ENCODE peak calls at places on chromosomes 1 and 21, in four cellular contexts. M, F, V and S are unnamed samples.

GRCh38 chr21:27407296-27407695 is 440.4 kb upstream of the ADAMTS5 start:
- DNase-seq in F (no peak), M (no peak), V (no peak), S (no peak)

GRCh38 chr1:86833461-86834215 is 80.3 kb downstream of the SELENOF start:
- DNase-seq in F (peak), V (peak), M (peak), S (peak)

GRCh38 chr1:83998599-83999315 is at the start of gene TTLL7:
- DNase-seq in M (no peak), F (no peak), V (peak), S (peak)

GRCh38 chr21:36337099-36337509 is 17.1 kb downstream of the MORC3 start:
- DNase-seq in M (peak), F (no peak), V (no peak), S (no peak)

GRCh38 chr1:27163093-27163492 is 8.2 kb upstream of the SLC9A1 start:
- DNase-seq in F (no peak), V (no peak), M (no peak), S (no peak)

GRCh38 chr1:111148376-111148881 is 8.4 kb downstream of the CEPT1 start:
- DNase-seq in F (no peak), V (no peak), M (no peak), S (no peak)

GRCh38 chr1:78061825-78062523 is 16.2 kb downstream of the GIPC2 start:
- DNase-seq in V (no peak), M (peak), F (peak), S (peak)

GRCh38 chr1:220786057-220786336 is 716 bp upstream of the MTARC1 start:
- DNase-seq in M (no peak), V (no peak), F (no peak), S (no peak)

GRCh38 chr1:85934531-85934930 is 222.0 kb downstream of the COL24A1 start:
- DNase-seq in M (no peak), F (peak), V (no peak), S (no peak)

GRCh38 chr1:105138445-105138821 is 1388.7 kb downstream of the AMY1C start:
- DNase-seq in F (no peak), V (no peak), M (no peak), S (no peak)

GRCh38 chr1:150562384-150563339 is 13.5 kb downstream of the ADAMTSL4 start:
- DNase-seq in V (peak), F (no peak), M (no peak), S (no peak)

GRCh38 chr1:115771847-115772457 is 3.4 kb upstream of the CASQ2 start:
- DNase-seq in F (peak), V (no peak), M (peak), S (peak)

GRCh38 chr1:48203287-48203900 is 19.1 kb upstream of the SLC5A9 start:
- DNase-seq in F (no peak), M (peak), V (no peak), S (peak)

GRCh38 chr1:189103956-189104355 is 1373.7 kb downstream of the BRINP3 start:
- DNase-seq in V (no peak), M (peak), F (no peak), S (no peak)

GRCh38 chr1:227788279-227789041 is 27.0 kb upstream of the PRSS38 start:
- DNase-seq in V (no peak), F (no peak), M (peak), S (peak)

GRCh38 chr1:25718738-25719137 is 81.3 kb upstream of the SELENON start:
- DNase-seq in M (no peak), V (no peak), F (no peak), S (no peak)

GRCh38 chr21:35602811-35603210 is 457.5 kb downstream of the SETD4 start:
- DNase-seq in F (no peak), M (no peak), V (no peak), S (no peak)

GRCh38 chr1:247357781-247358211 is 26.1 kb upstream of the ZNF496 start:
- DNase-seq in V (no peak), F (peak), M (no peak), S (no peak)

GRCh38 chr1:52593495-52593894 is 8.7 kb upstream of the GPX7 start:
- DNase-seq in F (no peak), M (no peak), V (no peak), S (no peak)